ENCODE peak calls at places on chromosomes 4 and X, in seven cellular contexts. J is progenitor cell of endocrine pancreas, A is ascending aorta, Q is choroid plexus epithelial cell, Y is RWPE2, W is Caco-2, T is BJ. H is an unnamed sample.

GRCh38 chr4:133188433-133189175 is 39.5 kb downstream of the PCDH10 start:
- DNase-seq in Q (peak), Y (no peak), T (no peak), W (no peak), J (no peak), A (no peak), H (no peak)

GRCh38 chr4:71907782-71908181 is 123.9 kb upstream of the GC start:
- DNase-seq in T (no peak), Q (no peak), W (no peak), Y (no peak), A (no peak), J (no peak), H (no peak)

GRCh38 chr4:123987408-123987807 is 590.8 kb downstream of the SPRY1 start:
- DNase-seq in A (no peak), J (no peak), T (no peak), Q (no peak), Y (no peak), W (no peak), H (no peak)

GRCh38 chrX:46444011-46444410 is 101.2 kb downstream of the ZNF674 start:
- DNase-seq in T (peak), A (no peak), W (no peak), Q (peak), Y (no peak), J (no peak), H (no peak)

GRCh38 chrX:9438950-9439494 is 25.8 kb upstream of the TBL1X start:
- DNase-seq in Y (no peak), W (no peak), Q (peak), J (no peak), A (no peak), T (no peak), H (no peak)

GRCh38 chrX:1093112-1093511 is 119.3 kb downstream of the CRLF2 start:
- DNase-seq in Y (peak), Q (no peak), W (no peak), J (no peak), T (no peak), A (no peak), H (no peak)

GRCh38 chr4:52144303-52144849 is 93.3 kb downstream of the SPATA18 start:
- DNase-seq in T (no peak), A (no peak), Q (no peak), Y (no peak), J (no peak), W (no peak), H (no peak)

GRCh38 chrX:34619920-34620319 is 37.2 kb downstream of the TMEM47 start:
- DNase-seq in Y (no peak), J (no peak), T (no peak), W (no peak), Q (no peak), A (no peak), H (no peak)

GRCh38 chr4:119299221-119300071 is 22.5 kb downstream of the FABP2 start:
- DNase-seq in A (no peak), Y (no peak), Q (peak), T (no peak), J (no peak), W (peak), H (no peak)

GRCh38 chr4:167234388-167234881 is at the start of gene SPOCK3:
- DNase-seq in W (peak), A (peak), J (peak), Y (peak), T (no peak), Q (peak), H (peak)

GRCh38 chrX:8849462-8849861 is 48.3 kb upstream of the FAM9A start:
- DNase-seq in J (no peak), Y (no peak), A (no peak), T (peak), Q (peak), W (peak), H (no peak)

GRCh38 chr4:26404597-26405323 is 83.9 kb downstream of the RBPJ start:
- DNase-seq in A (no peak), J (no peak), Q (no peak), T (no peak), Y (no peak), W (peak), H (no peak)

GRCh38 chrX:106619797-106620196 is 8.0 kb downstream of the RADX start:
- DNase-seq in J (no peak), Y (no peak), A (no peak), W (peak), T (no peak), Q (peak), H (no peak)

GRCh38 chrX:45485682-45486081 is 285.0 kb upstream of the DIPK2B start:
- DNase-seq in Y (no peak), W (no peak), T (no peak), Q (peak), A (no peak), J (no peak), H (no peak)

GRCh38 chrX:102765794-102766193 is 45.3 kb downstream of the GPRASP3 start:
- DNase-seq in A (peak), W (no peak), Q (peak), Y (no peak), T (peak), J (no peak), H (no peak)

GRCh38 chr4:38661371-38661770 is 2.6 kb upstream of the KLF3 start:
- DNase-seq in A (no peak), W (no peak), Y (no peak), T (no peak), J (no peak), Q (no peak), H (no peak)

DNA sequence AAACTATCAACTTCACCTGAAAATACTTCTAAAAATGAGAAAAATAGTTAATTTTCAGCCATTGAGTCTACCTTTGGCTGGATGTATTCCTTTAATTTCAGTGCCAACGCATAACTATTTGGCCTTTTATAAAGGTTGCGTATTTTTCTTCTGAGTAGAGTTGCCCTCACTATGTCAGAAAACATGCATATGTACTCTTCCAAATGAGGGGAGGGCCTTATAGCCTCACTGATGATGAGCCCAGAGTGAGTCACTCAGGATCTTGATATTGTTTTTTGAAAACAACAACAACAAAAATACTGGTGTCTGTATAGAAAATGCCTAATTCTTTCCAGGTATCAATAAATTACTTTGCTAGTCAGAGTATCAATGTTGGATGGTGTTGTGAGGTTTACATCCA is 349.3 kb downstream of the FBXO8 start:
- DNase-seq in A (no peak), Y (no peak), J (no peak), W (no peak), T (no peak), Q (peak), H (no peak)
- TF ChIP-seq CTCF in A (no peak), Y (no peak), J (no peak), W (no peak), T (no peak), Q (no peak), H (no peak)

GRCh38 chr4:55634417-55635128 is 1.5 kb downstream of the NMU start:
- DNase-seq in A (no peak), T (no peak), J (no peak), Y (no peak), Q (no peak), W (no peak), H (no peak)

GRCh38 chr4:55633903-55634302 is 2.2 kb downstream of the NMU start:
- DNase-seq in T (no peak), Y (no peak), A (no peak), W (no peak), J (no peak), Q (no peak), H (no peak)

GRCh38 chr4:55636622-55636999 is 513 bp upstream of the NMU start:
- DNase-seq in W (no peak), A (no peak), Q (peak), Y (no peak), J (no peak), T (no peak), H (peak)

GRCh38 chr4:55635760-55636621 is at the start of gene NMU:
- DNase-seq in A (no peak), W (peak), Y (peak), Q (no peak), J (peak), T (no peak), H (peak)

DNA sequence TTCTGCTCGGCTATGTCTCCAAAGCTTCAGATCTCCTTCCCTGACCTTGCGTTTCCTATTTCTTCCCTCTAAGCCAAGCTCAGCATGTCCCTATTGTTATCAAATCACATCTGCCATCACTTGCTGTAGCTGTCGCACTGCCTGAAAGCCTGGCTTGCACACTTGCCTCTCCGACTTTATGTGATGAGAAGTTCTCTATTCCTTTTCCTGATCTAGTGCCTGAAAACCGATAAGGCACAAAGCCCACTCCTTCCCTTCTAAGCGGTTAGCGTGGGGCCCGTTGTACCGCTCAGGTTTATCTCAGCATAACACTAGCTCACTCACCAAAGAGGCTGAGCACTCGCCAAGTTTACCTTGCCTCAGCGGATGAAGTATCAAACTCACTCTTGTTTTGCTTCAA is 816 bp downstream of the NMU start:
- DNase-seq in T (no peak), Q (no peak), W (no peak), Y (no peak), J (no peak), A (no peak), H (peak)
- TF ChIP-seq CTCF in T (no peak), Q (no peak), W (no peak), Y (no peak), J (no peak), A (no peak), H (no peak)

DNA sequence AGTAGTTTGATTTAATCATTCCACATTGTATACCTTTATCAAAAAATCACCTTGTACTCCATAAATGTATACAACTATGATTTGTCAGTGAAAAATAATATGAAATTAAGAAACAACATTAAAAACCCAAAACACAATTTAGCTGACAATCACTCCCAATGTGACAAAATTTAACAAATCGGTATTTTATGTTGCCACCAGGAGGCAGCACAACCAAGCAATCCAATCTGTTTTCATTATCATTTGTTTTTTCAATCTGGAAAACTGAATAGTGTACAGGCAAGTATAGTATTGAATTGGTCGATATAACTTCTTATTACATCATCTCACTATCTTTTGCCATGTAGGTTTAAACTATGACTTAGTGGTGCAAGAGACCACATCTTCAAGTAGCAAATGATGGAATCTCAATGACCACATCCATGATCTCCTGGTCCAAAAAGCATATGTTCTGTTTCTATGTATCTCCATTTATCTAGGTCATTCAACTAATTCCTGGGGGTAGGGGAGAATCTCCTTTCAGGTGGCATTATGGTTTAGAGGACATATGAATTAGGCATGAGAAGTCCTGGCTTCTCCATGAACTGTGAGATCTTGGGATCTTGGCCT is 112.8 kb upstream of the AGA start:
- DNase-seq in Y (no peak), W (peak), T (no peak), J (no peak), A (no peak), Q (peak), H (peak)
- TF ChIP-seq CTCF in Y (peak), W (peak), T (peak), J (peak), A (no peak), Q (peak), H (peak)

GRCh38 chr4:1841886-1842210 is 14.1 kb downstream of the LETM1 start:
- DNase-seq in A (no peak), T (no peak), Y (no peak), Q (no peak), J (no peak), W (no peak), H (no peak)
- TF ChIP-seq CTCF in A (no peak), T (no peak), Y (no peak), Q (no peak), J (no peak), W (no peak), H (no peak)

GRCh38 chrX:129737921-129738320 is 858 bp upstream of the XPNPEP2 start:
- DNase-seq in J (no peak), T (no peak), W (no peak), Q (peak), Y (no peak), A (no peak), H (no peak)
- TF ChIP-seq CTCF in J (no peak), T (no peak), W (no peak), Q (no peak), Y (no peak), A (no peak), H (no peak)

GRCh38 chr4:84451546-84451945 is 47.5 kb downstream of the NKX6-1 start:
- DNase-seq in W (peak), Y (no peak), A (no peak), J (no peak), T (no peak), Q (peak), H (no peak)
- TF ChIP-seq CTCF in W (no peak), Y (peak), A (no peak), J (peak), T (peak), Q (peak), H (peak)

DNA sequence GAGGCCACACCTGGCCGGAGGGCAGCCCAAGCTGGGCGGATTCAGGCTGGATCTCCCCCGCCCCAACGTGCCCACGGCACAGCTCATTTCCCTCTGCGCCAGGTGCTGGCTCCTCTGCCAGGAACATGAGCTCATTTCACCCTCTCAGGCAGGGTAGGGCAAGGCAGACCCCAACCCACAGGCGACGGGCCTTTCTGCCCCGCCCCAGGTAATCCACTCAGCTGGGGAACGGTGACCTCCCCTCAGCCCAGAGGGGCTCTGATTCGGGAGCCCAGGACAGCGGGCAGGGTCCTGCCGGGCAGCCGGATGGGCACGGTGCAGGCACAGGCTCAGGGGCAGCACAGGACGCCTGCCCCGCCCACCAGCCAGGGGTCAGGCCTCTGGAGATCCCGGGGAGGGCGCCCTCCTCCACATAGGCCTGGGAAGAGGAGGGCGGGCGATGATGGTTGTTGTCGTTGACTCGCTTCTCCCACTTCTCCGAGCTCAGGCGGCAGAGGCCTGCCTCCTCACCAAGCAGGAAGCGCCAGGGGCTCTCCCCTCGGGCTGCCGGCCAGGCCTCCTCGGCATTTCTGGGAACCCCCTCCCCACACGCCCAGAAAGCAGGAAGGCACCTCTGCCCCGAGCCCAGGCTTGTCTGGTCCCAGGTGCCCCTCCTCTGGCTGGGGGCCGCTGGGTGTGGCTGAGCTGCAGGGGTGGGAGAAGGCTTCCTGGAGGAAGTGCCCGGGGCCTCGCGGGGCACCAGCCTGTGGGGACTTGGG is 31.1 kb downstream of the TACC3 start:
- DNase-seq in Y (no peak), Q (peak), J (no peak), W (no peak), T (no peak), A (no peak), H (no peak)
- TF ChIP-seq CTCF in Y (no peak), Q (no peak), J (no peak), W (no peak), T (no peak), A (no peak), H (no peak)

GRCh38 chr4:188781655-188782054 is 642.4 kb downstream of the TRIML1 start:
- DNase-seq in W (peak), J (no peak), A (no peak), Q (peak), T (no peak), Y (no peak), H (peak)
- TF ChIP-seq CTCF in W (peak), J (peak), A (no peak), Q (peak), T (peak), Y (peak), H (peak)

GRCh38 chr4:182835006-182835740 is 82.0 kb downstream of the DCTD start:
- DNase-seq in Q (no peak), W (no peak), T (no peak), J (no peak), Y (no peak), A (no peak), H (no peak)
- TF ChIP-seq CTCF in Q (no peak), W (no peak), T (no peak), J (no peak), Y (no peak), A (no peak), H (no peak)